ENCODE peak calls at places on chromosomes 6 and 20, in five cellular contexts. N is SK-N-SH, U is IMR-90, K is GM12878, G is K562. Z is an unnamed sample.

GRCh38 chr20:4554346-4554745 is 167.4 kb upstream of the PRND start:
- DNase-seq in N (no peak), U (no peak), K (no peak), G (no peak), Z (no peak)

GRCh38 chr6:166325383-166326042 is 16.8 kb downstream of the SFT2D1 start:
- DNase-seq in N (no peak), U (no peak), K (peak), G (no peak), Z (no peak)

GRCh38 chr6:106746660-106747059 is 117.3 kb downstream of the QRSL1 start:
- DNase-seq in N (no peak), U (peak), K (no peak), G (no peak), Z (peak)

GRCh38 chr6:96235927-96236326 is 220.2 kb downstream of the FUT9 start:
- DNase-seq in N (no peak), U (no peak), K (no peak), G (no peak), Z (no peak)

GRCh38 chr6:54737247-54737646 is 109.3 kb upstream of the FAM83B start:
- DNase-seq in N (peak), U (no peak), K (no peak), G (peak), Z (peak)

GRCh38 chr20:39563406-39563805 is 601.3 kb downstream of the DHX35 start:
- DNase-seq in N (no peak), U (no peak), K (peak), G (no peak), Z (no peak)

GRCh38 chr6:163679012-163679660 is 264.6 kb downstream of the QKI start:
- DNase-seq in N (no peak), U (no peak), K (no peak), G (no peak), Z (no peak)

GRCh38 chr6:168139121-168139520 is 60.1 kb upstream of the FRMD1 start:
- DNase-seq in N (no peak), U (no peak), K (no peak), G (no peak), Z (no peak)

GRCh38 chr6:105593056-105593455 is 190.2 kb upstream of the PREP start:
- DNase-seq in N (no peak), U (peak), K (no peak), G (no peak), Z (no peak)

GRCh38 chr6:107853226-107853625 is 29.1 kb upstream of the SCML4 start:
- DNase-seq in N (no peak), U (no peak), K (no peak), G (no peak), Z (no peak)

GRCh38 chr6:40972814-40973213 is 66.2 kb downstream of the UNC5CL start:
- DNase-seq in N (no peak), U (no peak), K (no peak), G (no peak), Z (peak)

GRCh38 chr6:145018027-145018426 is 717.3 kb downstream of the EPM2A start:
- DNase-seq in N (no peak), U (no peak), K (no peak), G (no peak), Z (no peak)

GRCh38 chr6:169968541-169969270 is 217.3 kb downstream of the ERMARD start:
- DNase-seq in N (peak), U (no peak), K (no peak), G (no peak), Z (no peak)

GRCh38 chr20:33328157-33328556 is 45.1 kb downstream of the BPIFB1 start:
- DNase-seq in N (no peak), U (no peak), K (no peak), G (no peak), Z (no peak)

GRCh38 chr20:8854566-8854965 is 214.3 kb upstream of the PLCB4 start:
- DNase-seq in N (no peak), U (peak), K (no peak), G (peak), Z (no peak)

GRCh38 chr6:109314313-109314712 is 68.0 kb downstream of the CD164 start:
- DNase-seq in N (no peak), U (no peak), K (no peak), G (no peak), Z (no peak)

GRCh38 chr6:163170294-163170883 is 244.1 kb upstream of the QKI start:
- DNase-seq in N (peak), U (no peak), K (no peak), G (peak), Z (no peak)

GRCh38 chr6:166055801-166056200 is 111.8 kb downstream of the TBXT start:
- DNase-seq in N (no peak), U (no peak), K (no peak), G (no peak), Z (no peak)

GRCh38 chr6:104711371-104711770 is 148.3 kb downstream of the HACE1 start:
- DNase-seq in N (no peak), U (peak), K (no peak), G (no peak), Z (peak)

GRCh38 chr6:41475164-41475563 is 71.0 kb upstream of the FOXP4 start:
- DNase-seq in N (no peak), U (no peak), K (no peak), G (no peak), Z (no peak)

GRCh38 chr6:8947900-8948299 is 512.6 kb upstream of the SLC35B3 start:
- DNase-seq in N (no peak), U (no peak), K (no peak), G (no peak), Z (no peak)

GRCh38 chr6:42431356-42431755 is 20.4 kb downstream of the TRERF1 start:
- DNase-seq in N (no peak), U (no peak), K (no peak), G (no peak), Z (no peak)

GRCh38 chr20:62409935-62410741 is 3.1 kb upstream of the CABLES2 start:
- DNase-seq in N (peak), U (no peak), K (no peak), G (peak), Z (peak)

GRCh38 chr6:34572585-34572984 is 16.5 kb upstream of the SPDEF start:
- DNase-seq in N (peak), U (no peak), K (no peak), G (no peak), Z (no peak)

GRCh38 chr20:43188861-43189613 is 669 bp downstream of the PTPRT start:
- DNase-seq in N (peak), U (no peak), K (no peak), G (no peak), Z (no peak)

GRCh38 chr6:6497976-6498375 is 90.5 kb upstream of the LY86 start:
- DNase-seq in N (no peak), U (no peak), K (no peak), G (no peak), Z (no peak)

GRCh38 chr6:40205801-40206200 is 271.5 kb upstream of the MOCS1 start:
- DNase-seq in N (no peak), U (no peak), K (no peak), G (no peak), Z (no peak)

GRCh38 chr20:46349742-46350056 is 41.4 kb upstream of the CDH22 start:
- DNase-seq in N (no peak), U (no peak), K (no peak), G (no peak), Z (no peak)

DNA sequence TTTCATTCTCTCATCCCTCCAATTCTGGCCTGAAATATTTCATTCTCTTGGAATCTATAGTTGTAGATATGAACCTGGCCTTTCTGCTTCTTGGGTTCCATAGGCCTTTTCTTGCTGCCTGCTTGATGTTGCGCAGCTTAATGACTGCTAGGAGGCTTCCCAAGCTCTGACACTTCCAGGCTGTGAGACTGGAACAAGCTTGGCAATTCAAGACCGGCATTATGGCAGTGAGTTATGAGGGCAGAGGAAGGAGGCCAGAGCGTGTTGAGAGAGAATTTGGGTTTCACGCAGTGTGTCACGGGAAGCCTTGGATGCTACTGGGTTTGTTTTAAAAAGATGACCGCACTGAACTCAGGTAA is 948 bp upstream of the DNAJC5 start:
- DNase-seq in N (no peak), U (no peak), K (no peak), G (no peak), Z (no peak)
- TF ChIP-seq MXI1 in N (no peak), U (no peak), K (no peak), G (no peak), Z (no peak)

GRCh38 chr6:149337330-149337729 is 19.8 kb downstream of the TAB2 start:
- DNase-seq in N (no peak), U (peak), K (no peak), G (no peak), Z (no peak)
- TF ChIP-seq MXI1 in N (no peak), U (no peak), K (no peak), G (no peak), Z (no peak)

DNA sequence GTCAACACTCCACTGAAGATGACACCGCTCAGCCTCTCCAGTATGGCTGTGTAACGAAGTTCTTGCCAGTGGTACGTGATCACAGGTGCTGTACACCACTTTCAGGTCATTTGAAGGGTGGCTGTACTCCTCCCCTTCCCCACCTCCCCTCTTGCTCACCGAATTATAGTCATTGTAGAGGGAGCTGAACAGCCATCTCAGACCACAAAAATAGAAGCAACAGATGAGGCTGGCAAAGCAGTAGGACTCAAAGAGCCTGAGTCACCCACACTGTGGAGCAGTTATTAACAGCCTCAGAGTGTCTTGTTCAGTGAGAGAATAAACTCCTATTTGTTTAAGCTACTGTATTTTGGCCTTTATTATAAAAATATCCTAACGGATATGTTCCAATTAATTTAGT is 192.5 kb upstream of the MCHR2 start:
- DNase-seq in N (no peak), U (peak), K (no peak), G (no peak), Z (no peak)
- TF ChIP-seq MXI1 in N (no peak), U (no peak), K (no peak), G (no peak), Z (no peak)

GRCh38 chr20:41050361-41051019 is 21.9 kb downstream of the TOP1 start:
- DNase-seq in N (no peak), U (peak), K (no peak), G (peak), Z (no peak)
- TF ChIP-seq MXI1 in N (no peak), U (no peak), K (no peak), G (peak), Z (no peak)

DNA sequence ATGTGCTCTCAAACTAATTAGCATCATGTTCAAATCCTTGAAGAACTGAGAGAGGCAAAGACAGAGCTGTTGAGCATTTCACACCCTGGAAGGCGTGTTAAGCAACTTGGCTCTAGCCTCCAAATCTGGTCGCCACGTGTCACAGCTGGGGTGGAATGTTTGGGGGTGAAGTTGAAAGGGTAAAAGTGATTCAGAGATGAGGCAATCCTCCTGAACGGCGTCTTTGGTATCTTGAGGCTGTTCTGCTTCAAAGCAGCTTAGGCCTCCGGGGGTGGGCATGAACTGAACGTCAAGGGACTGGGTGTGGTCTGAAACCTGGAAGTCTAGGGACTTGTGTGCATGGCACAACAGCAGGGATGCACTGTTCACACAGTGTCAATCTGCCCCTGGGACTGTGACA is 62.3 kb downstream of the TRAM2 start:
- DNase-seq in N (no peak), U (peak), K (no peak), G (peak), Z (no peak)
- TF ChIP-seq MXI1 in N (no peak), U (no peak), K (no peak), G (no peak), Z (no peak)

GRCh38 chr6:74256387-74257180 is 560.6 kb downstream of the CD109 start:
- DNase-seq in N (no peak), U (peak), K (no peak), G (no peak), Z (no peak)
- TF ChIP-seq MXI1 in N (no peak), U (no peak), K (no peak), G (no peak), Z (no peak)

GRCh38 chr6:76593668-76594067 is 521.2 kb upstream of the IMPG1 start:
- DNase-seq in N (no peak), U (no peak), K (no peak), G (no peak), Z (no peak)
- TF ChIP-seq MXI1 in N (no peak), U (no peak), K (no peak), G (no peak), Z (no peak)

GRCh38 chr6:47977314-47977713 is 133.7 kb downstream of the PTCHD4 start:
- DNase-seq in N (no peak), U (no peak), K (no peak), G (peak), Z (no peak)
- TF ChIP-seq MXI1 in N (no peak), U (no peak), K (no peak), G (no peak), Z (no peak)